ENCODE peak calls at places on chromosomes 3 and 15, in four cellular contexts. W is Peyer's patch, X is body of pancreas, K is GM12892. T is an unnamed sample.

GRCh38 chr3:10614160-10614559 is 108.8 kb upstream of the ATP2B2 start:
- DNase-seq in X (no peak), K (no peak), W (no peak), T (no peak)

GRCh38 chr15:50820808-50821382 is 55.4 kb upstream of the SPPL2A start:
- DNase-seq in W (no peak), X (no peak), K (no peak), T (no peak)

GRCh38 chr3:149512073-149512782 is 37.7 kb downstream of the TM4SF4 start:
- DNase-seq in W (peak), K (peak), X (peak), T (peak)

GRCh38 chr15:69568621-69569020 is 116.0 kb downstream of the RPLP1 start:
- DNase-seq in K (no peak), W (no peak), X (no peak), T (no peak)

GRCh38 chr3:194690501-194691372 is 5.1 kb downstream of the FAM43A start:
- DNase-seq in X (no peak), K (no peak), W (no peak), T (no peak)

GRCh38 chr3:180267202-180267843 is 230.6 kb upstream of the PEX5L start:
- DNase-seq in X (no peak), K (no peak), W (no peak), T (no peak)

GRCh38 chr15:65330934-65331645 is 26.6 kb downstream of the RNU5B-1 start:
- DNase-seq in X (no peak), W (no peak), K (no peak), T (no peak)

GRCh38 chr15:88748081-88748480 is 55.2 kb upstream of the ACAN start:
- DNase-seq in X (no peak), W (no peak), K (no peak), T (no peak)

GRCh38 chr3:46537789-46538188 is 28.3 kb downstream of the LRRC2 start:
- DNase-seq in X (no peak), K (no peak), W (no peak), T (no peak)

GRCh38 chr3:193946945-193947344 is 189.0 kb upstream of the HES1 start:
- DNase-seq in W (no peak), X (no peak), K (no peak), T (no peak)

GRCh38 chr15:30059771-30060170 is 23.0 kb upstream of the GOLGA8J start:
- DNase-seq in W (no peak), X (no peak), K (no peak), T (no peak)

GRCh38 chr3:84958495-84959469 is at the start of gene CADM2:
- DNase-seq in W (peak), X (peak), K (peak), T (peak)
- TF ChIP-seq POLR2A in W (no peak), X (peak), K (no peak), T (no peak)

GRCh38 chr3:12070098-12070497 is 65.9 kb downstream of the SYN2 start:
- DNase-seq in W (no peak), K (no peak), X (no peak), T (no peak)
- TF ChIP-seq POLR2A in W (no peak), K (no peak), X (no peak), T (no peak)

GRCh38 chr3:5186854-5187151 is 704 bp upstream of the EDEM1 start:
- DNase-seq in X (peak), W (no peak), K (no peak), T (no peak)

GRCh38 chr3:5186089-5186853 is 1.2 kb upstream of the EDEM1 start:
- DNase-seq in X (peak), W (no peak), K (no peak), T (peak)

GRCh38 chr3:5188419-5189405 is 1.2 kb downstream of the EDEM1 start:
- DNase-seq in X (peak), K (no peak), W (peak), T (peak)

GRCh38 chr3:5187920-5188418 is 462 bp downstream of the EDEM1 start:
- DNase-seq in W (no peak), X (peak), K (peak), T (peak)

DNA sequence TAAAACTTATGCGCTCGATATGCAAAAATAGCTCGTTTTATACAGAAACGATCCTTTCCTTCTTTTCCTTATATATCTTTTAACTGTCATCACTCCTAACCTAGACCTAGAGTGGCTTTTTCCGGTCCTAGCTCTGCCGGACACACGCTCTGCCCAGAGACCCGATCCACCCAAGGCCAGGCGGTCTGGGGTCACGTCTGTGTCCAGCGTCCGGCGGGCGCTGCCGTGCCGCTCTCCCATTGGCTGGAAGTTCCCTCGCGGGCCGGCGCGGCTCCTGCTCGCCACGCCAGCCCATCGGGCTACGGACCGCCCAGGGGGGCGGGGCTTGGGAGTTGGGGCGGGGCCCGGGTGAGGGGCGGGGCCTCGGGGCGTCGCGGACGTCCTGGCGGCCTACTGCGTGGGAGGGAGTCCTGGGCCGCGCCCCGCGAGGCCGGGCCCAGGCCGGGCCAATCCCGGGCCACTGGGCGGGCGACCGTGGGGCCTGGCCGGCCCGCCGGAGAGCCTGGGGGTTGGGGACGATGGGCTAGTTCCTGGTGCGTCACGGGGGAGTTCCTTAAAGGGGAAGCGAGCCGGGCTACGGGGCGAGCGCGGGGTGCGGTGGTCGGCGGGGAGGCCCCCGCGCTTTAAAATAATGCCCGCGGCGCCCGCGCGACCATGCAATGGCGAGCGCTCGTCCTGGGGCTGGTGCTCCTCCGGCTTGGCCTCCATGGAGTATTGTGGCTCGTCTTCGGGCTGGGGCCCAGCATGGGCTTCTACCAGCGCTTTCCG is at the start of gene EDEM1:
- DNase-seq in W (peak), K (peak), X (peak), T (peak)
- TF ChIP-seq POLR2A in W (peak), K (peak), X (peak), T (peak)

DNA sequence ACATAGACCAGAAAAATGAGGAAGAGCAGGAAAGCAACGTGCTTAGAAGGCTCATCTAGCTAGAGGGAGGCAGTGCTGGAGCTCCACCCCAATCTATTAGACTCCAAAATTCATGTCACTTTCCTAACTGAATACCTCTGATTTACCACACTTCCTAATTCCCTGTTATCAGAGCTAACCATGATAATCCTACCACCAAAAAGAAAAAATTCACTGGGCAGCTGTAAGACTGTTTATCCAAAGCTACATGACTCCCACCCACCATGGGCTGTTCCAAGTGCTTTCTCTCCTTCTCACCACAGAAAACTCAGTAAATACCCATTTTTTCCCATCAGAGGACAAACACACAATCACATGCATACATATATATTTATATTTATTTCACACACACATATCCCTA is 479.5 kb upstream of the WNT5A start:
- DNase-seq in X (no peak), K (no peak), W (no peak), T (no peak)
- TF ChIP-seq POLR2A in X (no peak), K (no peak), W (no peak), T (no peak)

GRCh38 chr3:72323794-72324193 is 524.5 kb downstream of the SHQ1 start:
- DNase-seq in K (no peak), X (no peak), W (no peak), T (no peak)

GRCh38 chr3:72320096-72320910 is 527.9 kb downstream of the SHQ1 start:
- DNase-seq in K (no peak), X (no peak), W (no peak), T (no peak)

GRCh38 chr3:72324253-72324811 is 523.9 kb downstream of the SHQ1 start:
- DNase-seq in K (no peak), W (no peak), X (no peak), T (no peak)

GRCh38 chr3:72320911-72321385 is 527.3 kb downstream of the SHQ1 start:
- DNase-seq in W (no peak), X (peak), K (no peak), T (no peak)

DNA sequence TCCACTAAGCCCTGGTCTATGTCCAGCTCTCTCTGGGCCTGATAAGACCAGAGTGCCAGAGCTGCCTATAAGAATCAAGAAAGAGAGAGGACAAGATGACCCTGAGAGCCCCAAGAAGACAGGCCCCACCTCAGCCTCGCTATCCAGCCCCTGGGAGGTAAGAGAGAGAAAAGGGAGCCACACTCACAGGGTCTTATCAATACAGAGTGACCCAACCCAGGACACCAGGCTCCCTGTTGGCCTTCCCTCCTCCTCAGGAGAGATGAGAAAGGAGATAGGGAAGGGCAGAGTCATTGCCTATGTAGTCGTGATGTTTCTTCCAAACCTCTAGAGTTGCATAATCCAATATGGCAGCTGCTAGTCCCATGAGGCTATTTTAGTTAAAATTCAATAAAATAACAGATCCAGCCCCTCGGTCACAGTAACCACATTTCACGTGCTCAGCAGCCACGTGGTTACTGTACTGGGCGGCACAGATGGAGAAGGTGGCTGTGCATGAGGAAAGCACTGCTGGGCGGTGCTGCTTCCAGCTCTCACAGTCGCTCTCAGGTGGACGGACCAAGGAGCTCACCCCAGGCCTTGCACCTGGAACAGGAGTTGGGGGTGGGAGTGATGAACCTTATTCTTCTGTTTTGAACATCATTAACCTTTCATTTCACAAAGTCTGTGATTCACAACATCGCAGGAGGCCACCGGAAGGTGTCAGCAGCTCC is 525.8 kb downstream of the SHQ1 start:
- DNase-seq in K (no peak), W (no peak), X (no peak), T (peak)
- TF ChIP-seq POLR2A in K (no peak), W (no peak), X (no peak), T (no peak)

T was measured in erythroblast.